ENCODE peak calls at places on chromosomes 6 and 20, in six cellular contexts. One of them, this sample, is unnamed.

GRCh38 chr6:151442359-151442758 is 9.6 kb downstream of the RMND1 start:
- DNase-seq in aorta: no peak
- DNase-seq in upper lobe of right lung: no peak
- DNase-seq in tibial nerve: no peak
- DNase-seq in psoas muscle: no peak
- DNase-seq in naive thymus-derived CD4-positive, alpha-beta T cell: no peak
- DNase-seq in this sample: no peak

GRCh38 chr6:149012040-149012545 is 265.3 kb downstream of the UST start:
- DNase-seq in naive thymus-derived CD4-positive, alpha-beta T cell: no peak
- DNase-seq in psoas muscle: no peak
- DNase-seq in upper lobe of right lung: no peak
- DNase-seq in aorta: no peak
- DNase-seq in tibial nerve: no peak
- DNase-seq in this sample: no peak

GRCh38 chr6:154276810-154277577 is 79.6 kb downstream of the IPCEF1 start:
- DNase-seq in naive thymus-derived CD4-positive, alpha-beta T cell: no peak
- DNase-seq in psoas muscle: no peak
- DNase-seq in upper lobe of right lung: no peak
- DNase-seq in tibial nerve: no peak
- DNase-seq in aorta: no peak
- DNase-seq in this sample: no peak

GRCh38 chr20:8661229-8662023 is 407.5 kb upstream of the PLCB4 start:
- DNase-seq in aorta: no peak
- DNase-seq in tibial nerve: no peak
- DNase-seq in psoas muscle: no peak
- DNase-seq in naive thymus-derived CD4-positive, alpha-beta T cell: no peak
- DNase-seq in upper lobe of right lung: no peak
- DNase-seq in this sample: no peak

GRCh38 chr6:8944548-8944947 is 509.2 kb upstream of the SLC35B3 start:
- DNase-seq in naive thymus-derived CD4-positive, alpha-beta T cell: no peak
- DNase-seq in aorta: no peak
- DNase-seq in upper lobe of right lung: no peak
- DNase-seq in psoas muscle: no peak
- DNase-seq in tibial nerve: no peak
- DNase-seq in this sample: no peak

GRCh38 chr6:134577998-134578397 is 260.1 kb upstream of the SGK1 start:
- DNase-seq in aorta: no peak
- DNase-seq in upper lobe of right lung: no peak
- DNase-seq in naive thymus-derived CD4-positive, alpha-beta T cell: no peak
- DNase-seq in psoas muscle: no peak
- DNase-seq in tibial nerve: no peak
- DNase-seq in this sample: no peak

GRCh38 chr20:20743511-20744169 is 31.2 kb upstream of the RALGAPA2 start:
- DNase-seq in psoas muscle: peak; percentile 78
- DNase-seq in naive thymus-derived CD4-positive, alpha-beta T cell: no peak
- DNase-seq in tibial nerve: peak; percentile 38
- DNase-seq in upper lobe of right lung: peak; percentile 80
- DNase-seq in aorta: peak; percentile 73
- DNase-seq in this sample: peak; percentile 40

GRCh38 chr20:50625986-50626677 is 65.2 kb downstream of the RIPOR3 start:
- DNase-seq in upper lobe of right lung: no peak
- DNase-seq in psoas muscle: peak; percentile 71
- DNase-seq in tibial nerve: peak; percentile 64
- DNase-seq in aorta: peak; percentile 60
- DNase-seq in naive thymus-derived CD4-positive, alpha-beta T cell: no peak
- DNase-seq in this sample: peak; percentile 45

GRCh38 chr20:40343390-40343789 is 345.6 kb downstream of the MAFB start:
- DNase-seq in naive thymus-derived CD4-positive, alpha-beta T cell: no peak
- DNase-seq in aorta: no peak
- DNase-seq in psoas muscle: no peak
- DNase-seq in upper lobe of right lung: no peak
- DNase-seq in tibial nerve: no peak
- DNase-seq in this sample: no peak

GRCh38 chr20:6735913-6736845 is 31.3 kb upstream of the BMP2 start:
- DNase-seq in upper lobe of right lung: no peak
- DNase-seq in tibial nerve: no peak
- DNase-seq in naive thymus-derived CD4-positive, alpha-beta T cell: no peak
- DNase-seq in aorta: no peak
- DNase-seq in psoas muscle: no peak
- DNase-seq in this sample: no peak

GRCh38 chr6:26412954-26413353 is 10.9 kb downstream of the BTN3A1 start:
- DNase-seq in psoas muscle: no peak
- DNase-seq in upper lobe of right lung: no peak
- DNase-seq in tibial nerve: no peak
- DNase-seq in aorta: no peak
- DNase-seq in naive thymus-derived CD4-positive, alpha-beta T cell: no peak
- DNase-seq in this sample: no peak

GRCh38 chr20:53390780-53391179 is 202.9 kb downstream of the ZNF217 start:
- DNase-seq in tibial nerve: no peak
- DNase-seq in psoas muscle: no peak
- DNase-seq in aorta: no peak
- DNase-seq in upper lobe of right lung: no peak
- DNase-seq in naive thymus-derived CD4-positive, alpha-beta T cell: no peak
- DNase-seq in this sample: no peak

GRCh38 chr6:33172307-33173227 is 19.7 kb downstream of the COL11A2 start:
- DNase-seq in aorta: peak; percentile 41
- DNase-seq in psoas muscle: no peak
- DNase-seq in upper lobe of right lung: peak; percentile 61
- DNase-seq in naive thymus-derived CD4-positive, alpha-beta T cell: no peak
- DNase-seq in tibial nerve: no peak
- DNase-seq in this sample: peak; percentile 24

GRCh38 chr20:11204926-11205768 is 531.3 kb upstream of the JAG1 start:
- DNase-seq in naive thymus-derived CD4-positive, alpha-beta T cell: no peak
- DNase-seq in tibial nerve: peak; percentile 79
- DNase-seq in upper lobe of right lung: no peak
- DNase-seq in aorta: peak; percentile 65
- DNase-seq in psoas muscle: peak; percentile 30
- DNase-seq in this sample: peak; percentile 77

GRCh38 chr20:50828363-50829136 is 33.7 kb downstream of the BCAS4 start:
- DNase-seq in upper lobe of right lung: no peak
- DNase-seq in aorta: no peak
- DNase-seq in tibial nerve: no peak
- DNase-seq in psoas muscle: no peak
- DNase-seq in naive thymus-derived CD4-positive, alpha-beta T cell: no peak
- DNase-seq in this sample: no peak

GRCh38 chr6:4004249-4004648 is 74.7 kb downstream of the FAM217A start:
- DNase-seq in aorta: no peak
- DNase-seq in tibial nerve: no peak
- DNase-seq in naive thymus-derived CD4-positive, alpha-beta T cell: no peak
- DNase-seq in psoas muscle: no peak
- DNase-seq in upper lobe of right lung: no peak
- DNase-seq in this sample: no peak

GRCh38 chr6:49038294-49038693 is 424.8 kb downstream of the MMUT start:
- DNase-seq in tibial nerve: no peak
- DNase-seq in psoas muscle: no peak
- DNase-seq in naive thymus-derived CD4-positive, alpha-beta T cell: no peak
- DNase-seq in upper lobe of right lung: no peak
- DNase-seq in aorta: no peak
- DNase-seq in this sample: no peak

GRCh38 chr6:21666200-21666671 is 72.7 kb downstream of the SOX4 start:
- DNase-seq in aorta: peak; percentile 53
- DNase-seq in psoas muscle: peak; percentile 20
- DNase-seq in naive thymus-derived CD4-positive, alpha-beta T cell: no peak
- DNase-seq in upper lobe of right lung: no peak
- DNase-seq in tibial nerve: no peak
- DNase-seq in this sample: peak; percentile 17

GRCh38 chr6:151175924-151176445 is 63.8 kb upstream of the AKAP12 start:
- DNase-seq in upper lobe of right lung: no peak
- DNase-seq in tibial nerve: no peak
- DNase-seq in naive thymus-derived CD4-positive, alpha-beta T cell: no peak
- DNase-seq in psoas muscle: no peak
- DNase-seq in aorta: no peak
- DNase-seq in this sample: no peak

GRCh38 chr6:145814035-145814500 is 527 bp downstream of the FBXO30 start:
- DNase-seq in upper lobe of right lung: no peak
- DNase-seq in psoas muscle: peak; percentile 38
- DNase-seq in aorta: peak; percentile 64
- DNase-seq in naive thymus-derived CD4-positive, alpha-beta T cell: no peak
- DNase-seq in tibial nerve: no peak
- DNase-seq in this sample: peak; percentile 10

GRCh38 chr6:53752856-53753255 is 41.9 kb upstream of the LRRC1 start:
- DNase-seq in naive thymus-derived CD4-positive, alpha-beta T cell: no peak
- DNase-seq in psoas muscle: no peak
- DNase-seq in upper lobe of right lung: no peak
- DNase-seq in aorta: no peak
- DNase-seq in tibial nerve: no peak
- DNase-seq in this sample: no peak

GRCh38 chr20:45850238-45850637 is 7.0 kb downstream of the ACOT8 start:
- DNase-seq in upper lobe of right lung: no peak
- DNase-seq in tibial nerve: no peak
- DNase-seq in aorta: no peak
- DNase-seq in naive thymus-derived CD4-positive, alpha-beta T cell: no peak
- DNase-seq in psoas muscle: no peak
- DNase-seq in this sample: no peak

GRCh38 chr6:25732468-25733198 is 21.9 kb upstream of the SLC17A4 start:
- DNase-seq in naive thymus-derived CD4-positive, alpha-beta T cell: no peak
- DNase-seq in tibial nerve: no peak
- DNase-seq in upper lobe of right lung: no peak
- DNase-seq in psoas muscle: no peak
- DNase-seq in aorta: no peak
- DNase-seq in this sample: no peak

GRCh38 chr20:41701596-41702350 is 83.6 kb upstream of the CHD6 start:
- DNase-seq in upper lobe of right lung: no peak
- DNase-seq in tibial nerve: no peak
- DNase-seq in aorta: no peak
- DNase-seq in psoas muscle: no peak
- DNase-seq in naive thymus-derived CD4-positive, alpha-beta T cell: no peak
- DNase-seq in this sample: no peak

GRCh38 chr6:83055366-83055964 is 10.2 kb downstream of the UBE3D start:
- DNase-seq in psoas muscle: peak; percentile 23
- DNase-seq in naive thymus-derived CD4-positive, alpha-beta T cell: no peak
- DNase-seq in upper lobe of right lung: no peak
- DNase-seq in tibial nerve: peak; percentile 38
- DNase-seq in aorta: no peak
- DNase-seq in this sample: peak; percentile 52

GRCh38 chr20:55793986-55794385 is 211.3 kb downstream of the CBLN4 start:
- DNase-seq in aorta: no peak
- DNase-seq in tibial nerve: no peak
- DNase-seq in psoas muscle: no peak
- DNase-seq in naive thymus-derived CD4-positive, alpha-beta T cell: no peak
- DNase-seq in upper lobe of right lung: no peak
- DNase-seq in this sample: no peak
- H3K9me3 ChIP-seq in aorta: no peaks in the 10 kb centered on the region
- H3K9me3 ChIP-seq in tibial nerve: no peaks in the 10 kb centered on the region
- H3K9me3 ChIP-seq in psoas muscle: no peaks in the 10 kb centered on the region
- H3K9me3 ChIP-seq in naive thymus-derived CD4-positive, alpha-beta T cell: no peaks in the 10 kb centered on the region
- H3K9me3 ChIP-seq in upper lobe of right lung: no peaks in the 10 kb centered on the region
- H3K9me3 ChIP-seq in this sample: no peaks in the 10 kb centered on the region

DNA sequence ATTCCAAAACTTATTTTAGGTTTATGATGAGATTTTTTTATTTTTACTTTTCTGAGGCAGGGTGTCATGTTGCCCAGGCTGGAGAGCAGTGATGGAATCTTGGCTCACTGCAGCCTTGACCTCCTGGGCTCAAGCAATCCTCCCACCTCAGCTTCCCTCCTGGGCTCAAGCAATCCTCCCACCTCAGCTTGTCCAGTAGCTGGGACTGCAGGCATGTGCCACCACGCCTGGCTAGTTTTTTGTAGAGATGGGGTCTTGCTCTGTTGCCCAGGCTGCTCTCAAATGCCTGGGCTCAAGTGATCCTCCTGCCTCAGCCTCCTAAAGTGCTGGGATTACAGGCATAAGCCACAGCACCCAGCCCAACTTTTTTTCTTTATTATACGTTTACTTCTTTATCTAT is 6.2 kb downstream of the DYNLT1 start:
- DNase-seq in upper lobe of right lung: peak; percentile 18
- DNase-seq in naive thymus-derived CD4-positive, alpha-beta T cell: no peak
- DNase-seq in psoas muscle: no peak
- DNase-seq in aorta: no peak
- DNase-seq in tibial nerve: no peak
- DNase-seq in this sample: no peak
- H3K27me3 ChIP-seq in upper lobe of right lung: no peaks in the 10 kb centered on the region
- H3K27me3 ChIP-seq in naive thymus-derived CD4-positive, alpha-beta T cell: no peaks in the 10 kb centered on the region
- H3K27me3 ChIP-seq in psoas muscle: no peaks in the 10 kb centered on the region
- H3K27me3 ChIP-seq in aorta: no peaks in the 10 kb centered on the region
- H3K27me3 ChIP-seq in tibial nerve: no peaks in the 10 kb centered on the region
- H3K27me3 ChIP-seq in this sample: no peaks in the 10 kb centered on the region

DNA sequence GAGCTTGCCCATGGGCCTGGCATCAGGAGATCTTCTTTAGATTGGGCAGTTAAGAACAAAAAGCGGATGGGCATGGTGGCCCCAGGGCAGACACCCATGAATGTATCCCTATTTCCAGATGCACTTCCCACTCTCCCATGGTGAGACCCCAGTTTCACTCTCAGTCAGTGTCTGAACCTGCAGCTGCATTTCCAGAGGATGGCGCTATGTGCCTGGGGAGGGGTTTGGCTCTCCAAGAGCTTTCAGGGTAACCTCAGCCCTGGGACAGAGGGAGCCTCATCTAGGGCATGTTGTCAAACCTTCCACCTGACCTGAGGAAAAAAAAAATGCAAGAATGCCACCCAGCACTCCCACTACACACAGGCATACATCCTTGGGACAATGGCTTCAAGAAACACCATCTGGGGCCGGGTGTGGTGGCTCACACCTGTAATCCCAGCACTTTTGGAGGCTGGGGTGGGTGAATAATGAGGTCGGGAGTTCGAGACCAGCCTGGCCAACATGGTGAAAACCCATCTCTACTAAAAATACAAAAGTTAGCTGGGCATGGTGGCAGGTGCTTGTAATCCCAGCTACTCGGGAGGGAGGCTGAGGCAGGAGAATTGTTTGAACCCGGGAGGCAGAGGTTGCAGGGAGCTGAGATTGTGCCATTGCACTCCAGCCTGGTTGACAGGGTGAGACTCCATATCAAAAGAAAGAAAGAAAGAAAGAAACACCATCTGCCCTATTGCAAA is 1.9 kb downstream of the CST9L start:
- DNase-seq in upper lobe of right lung: no peak
- DNase-seq in tibial nerve: no peak
- DNase-seq in naive thymus-derived CD4-positive, alpha-beta T cell: no peak
- DNase-seq in aorta: no peak
- DNase-seq in psoas muscle: no peak
- DNase-seq in this sample: no peak
- H3K9me3 ChIP-seq in upper lobe of right lung: peaks cover 7% of the 10 kb centered on the region
- H3K9me3 ChIP-seq in tibial nerve: peaks cover 22% of the 10 kb centered on the region
- H3K9me3 ChIP-seq in naive thymus-derived CD4-positive, alpha-beta T cell: no peaks in the 10 kb centered on the region
- H3K9me3 ChIP-seq in aorta: peaks cover 6% of the 10 kb centered on the region
- H3K9me3 ChIP-seq in psoas muscle: peaks cover 8% of the 10 kb centered on the region
- H3K9me3 ChIP-seq in this sample: no peaks in the 10 kb centered on the region

GRCh38 chr20:25070821-25071473 is 11.0 kb downstream of the VSX1 start:
- DNase-seq in naive thymus-derived CD4-positive, alpha-beta T cell: no peak
- DNase-seq in psoas muscle: no peak
- DNase-seq in tibial nerve: no peak
- DNase-seq in upper lobe of right lung: peak; percentile 25
- DNase-seq in aorta: no peak
- DNase-seq in this sample: no peak

GRCh38 chr20:25072226-25072811 is 9.6 kb downstream of the VSX1 start:
- DNase-seq in aorta: no peak
- DNase-seq in tibial nerve: no peak
- DNase-seq in naive thymus-derived CD4-positive, alpha-beta T cell: peak; percentile 2
- DNase-seq in psoas muscle: no peak
- DNase-seq in upper lobe of right lung: peak; percentile 10
- DNase-seq in this sample: no peak

GRCh38 chr20:25073544-25073943 is 8.4 kb downstream of the VSX1 start:
- DNase-seq in upper lobe of right lung: no peak
- DNase-seq in aorta: no peak
- DNase-seq in psoas muscle: no peak
- DNase-seq in naive thymus-derived CD4-positive, alpha-beta T cell: no peak
- DNase-seq in tibial nerve: no peak
- DNase-seq in this sample: no peak

GRCh38 chr20:25067102-25067987 is 9.4 kb upstream of the ACSS1 start:
- DNase-seq in tibial nerve: no peak
- DNase-seq in naive thymus-derived CD4-positive, alpha-beta T cell: no peak
- DNase-seq in aorta: peak; percentile 19
- DNase-seq in upper lobe of right lung: peak; percentile 23
- DNase-seq in psoas muscle: no peak
- DNase-seq in this sample: no peak

GRCh38 chr20:25071722-25072121 is 10.2 kb downstream of the VSX1 start:
- DNase-seq in naive thymus-derived CD4-positive, alpha-beta T cell: peak; percentile 8
- DNase-seq in tibial nerve: no peak
- DNase-seq in aorta: no peak
- DNase-seq in psoas muscle: no peak
- DNase-seq in upper lobe of right lung: peak; percentile 29
- DNase-seq in this sample: no peak
- H3K27me3 ChIP-seq in naive thymus-derived CD4-positive, alpha-beta T cell: no peaks in the 10 kb centered on the region
- H3K27me3 ChIP-seq in tibial nerve: no peaks in the 10 kb centered on the region
- H3K27me3 ChIP-seq in aorta: no peaks in the 10 kb centered on the region
- H3K27me3 ChIP-seq in psoas muscle: no peaks in the 10 kb centered on the region
- H3K27me3 ChIP-seq in upper lobe of right lung: peaks cover 38% of the 10 kb centered on the region
- H3K27me3 ChIP-seq in this sample: no peaks in the 10 kb centered on the region